ENCODE peak calls at places on chromosomes 5 and 9, in five cellular contexts. F is uterus, T is stomach, U is breast epithelium, M is right lobe of liver. A is an unnamed sample.

GRCh38 chr5:125847561-125847960 is 575.6 kb upstream of the GRAMD2B start:
- DNase-seq in F (no peak), T (no peak), U (no peak), M (no peak), A (no peak)

GRCh38 chr5:57841671-57842375 is 359.2 kb upstream of the ACTBL2 start:
- DNase-seq in F (no peak), T (no peak), U (peak; percentile 46), M (no peak), A (no peak)

GRCh38 chr9:81594415-81594814 is 94.9 kb downstream of the TLE1 start:
- DNase-seq in F (no peak), T (no peak), U (no peak), M (no peak), A (no peak)

GRCh38 chr9:76215066-76215465 is 179.2 kb downstream of the RFK start:
- DNase-seq in F (no peak), T (no peak), U (peak; percentile 26), M (no peak), A (no peak)

GRCh38 chr5:33330992-33331391 is 109.8 kb upstream of the TARS1 start:
- DNase-seq in F (no peak), T (no peak), U (no peak), M (no peak), A (no peak)

GRCh38 chr5:174532453-174533126 is 191.8 kb upstream of the MSX2 start:
- DNase-seq in F (peak; percentile 39), T (peak; percentile 86), U (peak; percentile 71), M (peak; percentile 58), A (peak; percentile 41)

GRCh38 chr5:148912146-148912545 is 85.7 kb downstream of the ADRB2 start:
- DNase-seq in F (no peak), T (no peak), U (no peak), M (no peak), A (no peak)

GRCh38 chr9:12640021-12640587 is 53.1 kb upstream of the TYRP1 start:
- DNase-seq in F (no peak), T (no peak), U (no peak), M (no peak), A (no peak)

GRCh38 chr9:90985631-90986030 is 184.0 kb downstream of the SYK start:
- DNase-seq in F (no peak), T (no peak), U (no peak), M (no peak), A (no peak)

GRCh38 chr5:132883261-132883834 is 9.9 kb downstream of the LEAP2 start:
- DNase-seq in F (peak; percentile 45), T (peak; percentile 55), U (peak; percentile 39), M (no peak), A (no peak)

GRCh38 chr9:25864509-25864908 is 186.3 kb upstream of the TUSC1 start:
- DNase-seq in F (no peak), T (no peak), U (no peak), M (no peak), A (no peak)

GRCh38 chr5:151345808-151346478 is 1.4 kb downstream of the SLC36A2 start:
- DNase-seq in F (no peak), T (no peak), U (no peak), M (no peak), A (no peak)

GRCh38 chr5:133397432-133397831 is 214.9 kb downstream of the FSTL4 start:
- DNase-seq in F (no peak), T (no peak), U (no peak), M (no peak), A (no peak)

GRCh38 chr5:154046486-154046885 is 7.7 kb downstream of the MFAP3 start:
- DNase-seq in F (no peak), T (no peak), U (no peak), M (no peak), A (no peak)

GRCh38 chr5:178368278-178368677 is 135.7 kb upstream of the PHYKPL start:
- DNase-seq in F (no peak), T (no peak), U (no peak), M (peak; percentile 1), A (no peak)

GRCh38 chr9:124220551-124221451 is 36.9 kb upstream of the NEK6 start:
- DNase-seq in F (no peak), T (peak; percentile 82), U (no peak), M (peak; percentile 89), A (no peak)

GRCh38 chr5:115366223-115366622 is 69.8 kb upstream of the CCDC112 start:
- DNase-seq in F (no peak), T (no peak), U (no peak), M (no peak), A (no peak)

GRCh38 chr9:87871425-87872078 is 11.1 kb upstream of the SPATA31E1 start:
- DNase-seq in F (no peak), T (no peak), U (no peak), M (no peak), A (no peak)

GRCh38 chr9:124663046-124663961 is 107.8 kb downstream of the NR6A1 start:
- DNase-seq in F (no peak), T (no peak), U (no peak), M (no peak), A (no peak)

GRCh38 chr5:117255211-117256032 is 680.8 kb upstream of the SEMA6A start:
- DNase-seq in F (no peak), T (no peak), U (no peak), M (no peak), A (no peak)

GRCh38 chr5:123701511-123702200 is 189.7 kb downstream of the CSNK1G3 start:
- DNase-seq in F (no peak), T (no peak), U (no peak), M (no peak), A (no peak)

GRCh38 chr5:168467755-168468280 is 18.5 kb upstream of the RARS1 start:
- DNase-seq in F (no peak), T (no peak), U (no peak), M (no peak), A (no peak)

GRCh38 chr5:73816656-73817420 is 190.8 kb downstream of the ARHGEF28 start:
- DNase-seq in F (no peak), T (no peak), U (no peak), M (no peak), A (no peak)

GRCh38 chr5:14451866-14452265 is 129.7 kb upstream of the OTULINL start:
- DNase-seq in F (no peak), T (no peak), U (no peak), M (no peak), A (no peak)

GRCh38 chr9:132241840-132242620 is 80.2 kb downstream of the NTNG2 start:
- DNase-seq in F (peak; percentile 42), T (peak; percentile 51), U (no peak), M (no peak), A (no peak)

GRCh38 chr5:7250004-7250403 is 145.9 kb upstream of the ADCY2 start:
- DNase-seq in F (no peak), T (no peak), U (no peak), M (no peak), A (no peak)

GRCh38 chr5:139277171-139277570 is 16.4 kb upstream of the MATR3 start:
- DNase-seq in F (no peak), T (no peak), U (no peak), M (no peak), A (no peak)

GRCh38 chr5:40428129-40428528 is 251.6 kb upstream of the PTGER4 start:
- DNase-seq in F (no peak), T (no peak), U (no peak), M (no peak), A (peak; percentile 31)

DNA sequence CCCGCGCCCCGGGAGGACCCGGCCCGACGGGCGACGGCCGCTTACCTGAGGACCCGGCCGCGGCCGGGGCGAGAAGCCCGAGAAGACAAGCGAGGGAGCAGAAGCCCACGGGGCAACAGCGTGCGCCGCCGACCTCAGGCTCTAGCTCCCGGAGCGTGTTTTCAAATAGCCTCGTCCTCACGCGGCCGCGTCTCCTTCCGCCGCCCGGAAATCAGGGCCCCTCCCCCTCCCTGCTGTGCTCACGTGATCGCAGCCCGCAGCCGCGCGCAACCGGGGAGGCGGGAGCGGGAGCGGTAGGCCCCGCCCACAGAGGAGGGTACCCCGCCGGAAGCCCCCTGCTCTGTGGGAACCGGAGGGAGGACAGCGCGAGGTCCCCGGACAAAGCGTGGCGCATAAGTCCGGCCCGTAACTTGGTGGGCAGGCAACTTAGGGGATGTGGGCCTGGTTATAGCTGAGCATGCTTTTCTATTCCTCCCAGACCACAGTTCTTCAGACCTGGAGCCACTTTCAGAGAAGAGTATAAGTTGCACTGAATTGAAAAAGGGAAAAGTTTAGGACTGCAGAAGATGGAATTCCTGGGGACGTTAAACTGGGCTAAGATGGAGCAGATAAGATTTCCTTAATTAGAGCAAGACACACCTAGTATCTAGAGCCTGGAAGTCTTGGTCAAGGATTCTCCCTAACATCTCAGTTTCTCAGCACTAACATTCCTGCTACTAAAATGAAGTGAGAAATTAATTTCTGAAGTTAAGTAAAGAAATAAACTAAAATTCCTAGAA is at the start of gene TEX10:
- DNase-seq in F (peak; percentile 84), T (peak; percentile 89), U (peak; percentile 76), M (peak; percentile 91), A (peak; percentile 81)
- TF ChIP-seq POLR2A in F (peak; percentile 76), T (no peak), U (no peak), M (peak; percentile 74), A (peak; percentile 67)

DNA sequence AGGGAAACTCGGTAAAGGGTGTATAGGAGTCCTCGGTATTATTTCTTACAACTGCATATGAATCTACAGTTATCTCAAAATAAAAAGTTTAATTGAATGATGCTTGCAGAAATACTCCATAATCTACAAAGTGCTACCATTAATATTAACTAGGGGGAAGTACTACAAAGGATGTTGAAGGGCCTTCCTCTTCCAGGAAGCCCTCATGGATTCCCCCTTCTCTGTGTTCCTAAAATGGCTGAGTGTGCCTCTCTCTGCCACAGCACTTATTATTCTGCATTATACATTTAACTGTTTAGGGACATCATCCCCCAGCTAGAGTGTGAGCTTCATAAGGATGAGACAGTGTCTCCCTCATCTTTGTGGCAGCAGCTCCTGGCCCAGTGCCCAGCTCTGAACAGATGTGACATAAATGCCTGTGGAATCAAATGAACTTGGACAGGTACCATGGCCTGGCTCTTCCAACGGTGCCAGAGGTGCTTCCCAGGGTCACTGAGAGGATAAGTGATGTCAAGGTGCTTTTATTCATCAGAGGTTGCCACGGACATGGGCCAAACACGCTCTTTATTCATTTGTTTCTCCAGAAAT is 99.5 kb downstream of the PAX5 start:
- DNase-seq in F (no peak), T (peak; percentile 24), U (no peak), M (no peak), A (no peak)
- H3K27me3 ChIP-seq in F (no peaks in the 10 kb centered on the region), T (no peaks in the 10 kb centered on the region), U (no peaks in the 10 kb centered on the region), M (no peaks in the 10 kb centered on the region), A (no peaks in the 10 kb centered on the region)

GRCh38 chr9:115213777-115214428 is 95.9 kb upstream of the TNC start:
- DNase-seq in F (peak; percentile 69), T (no peak), U (no peak), M (no peak), A (peak; percentile 48)
- H3K27ac ChIP-seq in F (peak overlapping the region; percentile 28), T (no peak overlapping the region), U (no peak overlapping the region), M (no peak overlapping the region), A (no peak overlapping the region)

DNA sequence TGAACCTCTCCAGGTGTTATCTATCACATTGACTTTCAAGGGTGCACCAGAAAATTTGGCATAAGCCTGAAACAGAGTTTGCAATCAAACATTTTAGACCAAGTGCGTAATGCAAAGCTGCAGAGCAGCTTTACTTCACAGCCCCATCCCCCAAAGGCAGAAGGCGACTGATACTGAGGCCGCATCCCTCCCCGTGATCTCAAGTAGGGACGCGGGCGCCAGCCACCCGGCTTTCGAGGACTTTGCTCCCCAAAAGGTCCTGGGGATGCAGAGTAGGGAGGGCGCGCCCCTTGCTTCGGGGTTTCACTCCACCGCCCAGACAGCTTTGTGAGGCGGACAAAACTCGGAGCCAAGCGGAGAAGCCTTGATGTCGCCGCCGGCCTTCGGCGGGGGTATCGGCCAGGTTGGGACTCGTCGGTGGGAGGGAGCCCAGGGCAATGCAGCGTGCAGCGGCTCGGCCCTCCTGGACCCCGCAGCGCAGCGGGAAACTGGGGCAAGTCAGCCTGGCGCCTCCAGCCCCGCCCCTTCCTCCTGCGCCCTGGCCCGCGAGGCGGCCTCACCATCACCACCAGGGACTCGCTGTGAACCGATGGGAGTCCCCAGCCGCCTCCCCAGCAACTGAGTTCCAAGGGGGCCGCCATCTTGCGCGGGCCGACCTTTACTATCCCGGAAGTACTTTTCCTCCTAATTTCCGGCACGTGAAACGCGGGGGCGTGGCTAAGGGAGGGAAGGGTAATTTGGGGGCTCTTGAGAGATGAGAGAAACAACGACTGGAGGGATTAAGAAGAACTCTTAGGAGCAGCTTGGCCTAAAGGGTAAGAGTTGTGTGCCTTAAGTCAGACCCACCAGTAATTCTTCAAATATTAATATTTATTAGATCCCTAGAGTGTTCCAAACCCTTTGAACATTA is at the start of gene MTX3:
- DNase-seq in F (peak; percentile 81), T (peak; percentile 79), U (peak; percentile 71), M (peak; percentile 80), A (peak; percentile 74)
- TF ChIP-seq POLR2A in F (peak; percentile 36), T (no peak), U (no peak), M (peak; percentile 56), A (no peak)

A was measured in tibial nerve.